ENCODE peak calls at places on chromosomes 12 and 14, in four cellular contexts. One of them, this sample, is unnamed. For H3K4me1, the result is how much of the 10 kb centered on the place peaks cover.

GRCh38 chr14:85617799-85618198 is 87.9 kb downstream of the FLRT2 start:
- DNase-seq in mesenchymal stem cell: no peak
- DNase-seq in colonic mucosa: no peak
- DNase-seq in heart right ventricle: no peak
- DNase-seq in this sample: no peak

GRCh38 chr12:127145543-127145928 is 1121.4 kb upstream of the TMEM132C start:
- DNase-seq in colonic mucosa: no peak
- DNase-seq in mesenchymal stem cell: no peak
- DNase-seq in heart right ventricle: no peak
- DNase-seq in this sample: no peak

GRCh38 chr12:29519585-29520182 is 22.2 kb upstream of the OVCH1 start:
- DNase-seq in colonic mucosa: peak
- DNase-seq in heart right ventricle: no peak
- DNase-seq in mesenchymal stem cell: peak
- DNase-seq in this sample: peak

GRCh38 chr12:111355181-111355925 is 13.5 kb downstream of the PHETA1 start:
- DNase-seq in colonic mucosa: no peak
- DNase-seq in heart right ventricle: no peak
- DNase-seq in mesenchymal stem cell: no peak
- DNase-seq in this sample: no peak

GRCh38 chr14:79840068-79840467 is 371.2 kb downstream of the DIO2 start:
- DNase-seq in colonic mucosa: no peak
- DNase-seq in mesenchymal stem cell: no peak
- DNase-seq in heart right ventricle: no peak
- DNase-seq in this sample: no peak

GRCh38 chr12:93790472-93791152 is 113.4 kb downstream of the CRADD start:
- DNase-seq in colonic mucosa: no peak
- DNase-seq in heart right ventricle: no peak
- DNase-seq in mesenchymal stem cell: peak
- DNase-seq in this sample: no peak

GRCh38 chr14:25607095-25607657 is 557.2 kb upstream of the STXBP6 start:
- DNase-seq in mesenchymal stem cell: no peak
- DNase-seq in colonic mucosa: no peak
- DNase-seq in heart right ventricle: no peak
- DNase-seq in this sample: no peak

GRCh38 chr12:20409639-20410038 is 41.3 kb downstream of the PDE3A start:
- DNase-seq in mesenchymal stem cell: no peak
- DNase-seq in colonic mucosa: no peak
- DNase-seq in heart right ventricle: no peak
- DNase-seq in this sample: no peak

GRCh38 chr12:50825372-50825838 is 17.3 kb upstream of the TMPRSS12 start:
- DNase-seq in heart right ventricle: no peak
- DNase-seq in colonic mucosa: no peak
- DNase-seq in mesenchymal stem cell: peak
- DNase-seq in this sample: peak

GRCh38 chr12:100528471-100529139 is 44.9 kb upstream of the GAS2L3 start:
- DNase-seq in colonic mucosa: no peak
- DNase-seq in mesenchymal stem cell: no peak
- DNase-seq in heart right ventricle: no peak
- DNase-seq in this sample: no peak

GRCh38 chr14:101520621-101521305 is 40.5 kb upstream of the DIO3 start:
- DNase-seq in heart right ventricle: no peak
- DNase-seq in colonic mucosa: no peak
- DNase-seq in mesenchymal stem cell: no peak
- DNase-seq in this sample: no peak

GRCh38 chr14:24365600-24366374 is 2.2 kb upstream of the NFATC4 start:
- DNase-seq in colonic mucosa: peak
- DNase-seq in heart right ventricle: peak
- DNase-seq in mesenchymal stem cell: peak
- DNase-seq in this sample: peak

GRCh38 chr14:22552001-22552826 is 36.8 kb downstream of the DAD1 start:
- DNase-seq in heart right ventricle: no peak
- DNase-seq in colonic mucosa: no peak
- DNase-seq in mesenchymal stem cell: no peak
- DNase-seq in this sample: no peak

GRCh38 chr14:31026076-31026394 is at the start of gene STRN3:
- DNase-seq in heart right ventricle: no peak
- DNase-seq in mesenchymal stem cell: no peak
- DNase-seq in colonic mucosa: no peak
- DNase-seq in this sample: no peak

GRCh38 chr14:59018978-59019377 is 169.5 kb upstream of the DAAM1 start:
- DNase-seq in mesenchymal stem cell: no peak
- DNase-seq in heart right ventricle: no peak
- DNase-seq in colonic mucosa: no peak
- DNase-seq in this sample: no peak

GRCh38 chr12:73262788-73263381 is 990.7 kb downstream of the TRHDE start:
- DNase-seq in colonic mucosa: no peak
- DNase-seq in heart right ventricle: no peak
- DNase-seq in mesenchymal stem cell: no peak
- DNase-seq in this sample: no peak

GRCh38 chr12:117035287-117035686 is 63.9 kb downstream of the TESC start:
- DNase-seq in heart right ventricle: no peak
- DNase-seq in colonic mucosa: no peak
- DNase-seq in mesenchymal stem cell: no peak
- DNase-seq in this sample: no peak
- H3K4me1 ChIP-seq in heart right ventricle: under half
- H3K4me1 ChIP-seq in colonic mucosa: under half
- H3K4me1 ChIP-seq in mesenchymal stem cell: under half
- H3K4me1 ChIP-seq in this sample: under half

GRCh38 chr12:27186240-27186839 is 57.7 kb upstream of the STK38L start:
- DNase-seq in heart right ventricle: no peak
- DNase-seq in mesenchymal stem cell: peak
- DNase-seq in colonic mucosa: no peak
- DNase-seq in this sample: no peak
- H3K27ac ChIP-seq in heart right ventricle: peak
- H3K27ac ChIP-seq in mesenchymal stem cell: no peak
- H3K27ac ChIP-seq in colonic mucosa: no peak
- H3K27ac ChIP-seq in this sample: no peak

DNA sequence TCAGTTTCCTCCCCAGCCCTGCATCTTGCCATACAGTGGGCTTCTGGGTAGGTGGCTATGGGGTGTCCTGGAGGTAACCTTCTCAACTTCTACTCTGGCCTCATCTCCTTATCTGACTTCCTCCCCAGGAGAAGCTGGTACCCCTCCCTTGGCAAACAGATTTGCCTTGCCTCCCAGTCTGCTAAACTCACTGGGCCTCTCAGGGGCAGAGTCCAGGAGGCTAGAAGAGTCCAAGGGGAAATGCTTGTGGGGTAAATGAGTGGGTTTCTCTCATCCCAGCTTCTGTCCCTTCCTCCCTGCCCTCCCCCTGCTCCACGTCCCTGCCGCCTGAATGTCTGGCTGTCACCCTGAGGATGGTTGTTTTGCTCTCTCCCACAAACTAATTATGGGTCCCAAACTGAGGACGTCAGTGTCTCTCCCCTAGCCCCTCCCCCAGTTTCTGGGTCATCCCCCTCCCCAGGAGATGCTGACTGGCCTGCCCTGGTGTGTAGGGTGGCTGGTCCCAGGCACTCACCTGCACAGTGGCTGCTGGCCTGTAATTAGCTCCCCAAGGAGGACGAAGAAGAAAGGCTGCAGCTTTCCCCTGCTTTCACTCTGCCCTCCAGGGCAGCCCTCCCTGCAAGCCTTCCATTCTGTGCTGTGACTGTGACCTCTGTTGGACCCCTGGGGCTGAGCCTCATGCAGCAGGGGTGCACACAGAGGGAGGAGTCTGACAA is at the start of gene LRP1-AS:
- DNase-seq in colonic mucosa: peak
- DNase-seq in mesenchymal stem cell: no peak
- DNase-seq in heart right ventricle: no peak
- DNase-seq in this sample: no peak
- H3K4me1 ChIP-seq in colonic mucosa: under half
- H3K4me1 ChIP-seq in mesenchymal stem cell: half or more
- H3K4me1 ChIP-seq in heart right ventricle: half or more
- H3K4me1 ChIP-seq in this sample: under half

GRCh38 chr12:97757431-97758091 is 295.0 kb downstream of the RMST start:
- DNase-seq in heart right ventricle: no peak
- DNase-seq in mesenchymal stem cell: no peak
- DNase-seq in colonic mucosa: no peak
- DNase-seq in this sample: no peak

GRCh38 chr12:97756066-97756701 is 293.6 kb downstream of the RMST start:
- DNase-seq in mesenchymal stem cell: no peak
- DNase-seq in colonic mucosa: no peak
- DNase-seq in heart right ventricle: no peak
- DNase-seq in this sample: no peak

GRCh38 chr12:97756741-97757140 is 294.1 kb downstream of the RMST start:
- DNase-seq in heart right ventricle: no peak
- DNase-seq in colonic mucosa: no peak
- DNase-seq in mesenchymal stem cell: no peak
- DNase-seq in this sample: no peak

GRCh38 chr12:97758586-97758985 is 296.0 kb downstream of the RMST start:
- DNase-seq in heart right ventricle: no peak
- DNase-seq in colonic mucosa: no peak
- DNase-seq in mesenchymal stem cell: no peak
- DNase-seq in this sample: no peak

DNA sequence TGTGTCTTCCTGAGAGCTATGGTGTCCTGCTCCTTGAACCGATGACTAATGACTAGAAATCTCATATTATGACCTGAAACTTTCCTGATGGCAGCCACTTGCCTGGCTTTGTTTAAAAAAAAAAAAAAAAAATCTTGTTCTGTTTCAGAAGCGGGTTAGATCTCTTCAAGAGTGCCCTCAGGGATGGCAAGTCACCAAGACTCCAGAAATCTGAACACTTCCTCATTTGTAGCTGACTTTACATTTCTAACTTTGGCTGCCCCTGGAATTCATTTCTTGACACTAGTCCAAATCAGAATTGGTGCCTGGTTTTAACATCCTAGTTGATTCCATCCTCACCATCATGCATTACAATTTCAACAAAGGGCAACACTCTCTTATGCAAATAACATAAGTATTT is 295.5 kb downstream of the RMST start:
- DNase-seq in colonic mucosa: no peak
- DNase-seq in heart right ventricle: no peak
- DNase-seq in mesenchymal stem cell: no peak
- DNase-seq in this sample: peak
- H3K27ac ChIP-seq in colonic mucosa: no peak
- H3K27ac ChIP-seq in heart right ventricle: peak
- H3K27ac ChIP-seq in mesenchymal stem cell: no peak
- H3K27ac ChIP-seq in this sample: no peak